ENCODE peak calls at places on chromosome 9, in ten cellular contexts. One of them, this sample, is unnamed.

GRCh38 chr9:135053133-135053532 is 34.3 kb upstream of the OLFM1 start:
- DNase-seq in AG04450: no peak
- DNase-seq in activated CD8-positive, alpha-beta memory T cell treated with anti-CD3 and anti-CD28 coated beads, Interleukin-2, amount 50 U/mL, for 4 hours: peak
- DNase-seq in SHP77: no peak
- DNase-seq in astrocyte of the hippocampus: no peak
- DNase-seq in activated CD4-positive, CD25-positive, alpha-beta regulatory T cell: no peak
- DNase-seq in uterus: no peak
- DNase-seq in activated naive CD4-positive, alpha-beta T cell treated with Interleukin-2 at 50 U/mL for 16 hours: no peak
- DNase-seq in activated CD4-positive, alpha-beta T cell treated with anti-CD3 and anti-CD28 coated beads, Interleukin-2, amount 50 U/mL, for 48 hours: no peak
- DNase-seq in epithelial cell of esophagus: no peak
- DNase-seq in this sample: no peak

GRCh38 chr9:93188426-93189368 is 4.8 kb downstream of the WNK2 start:
- DNase-seq in SHP77: no peak
- DNase-seq in epithelial cell of esophagus: no peak
- DNase-seq in AG04450: no peak
- DNase-seq in activated CD4-positive, CD25-positive, alpha-beta regulatory T cell: no peak
- DNase-seq in astrocyte of the hippocampus: no peak
- DNase-seq in activated naive CD4-positive, alpha-beta T cell treated with Interleukin-2 at 50 U/mL for 16 hours: no peak
- DNase-seq in activated CD8-positive, alpha-beta memory T cell treated with anti-CD3 and anti-CD28 coated beads, Interleukin-2, amount 50 U/mL, for 4 hours: no peak
- DNase-seq in uterus: no peak
- DNase-seq in activated CD4-positive, alpha-beta T cell treated with anti-CD3 and anti-CD28 coated beads, Interleukin-2, amount 50 U/mL, for 48 hours: no peak
- DNase-seq in this sample: no peak

GRCh38 chr9:74762950-74763349 is 124.8 kb downstream of the TRPM6 start:
- DNase-seq in AG04450: no peak
- DNase-seq in activated CD8-positive, alpha-beta memory T cell treated with anti-CD3 and anti-CD28 coated beads, Interleukin-2, amount 50 U/mL, for 4 hours: no peak
- DNase-seq in activated naive CD4-positive, alpha-beta T cell treated with Interleukin-2 at 50 U/mL for 16 hours: no peak
- DNase-seq in epithelial cell of esophagus: no peak
- DNase-seq in uterus: no peak
- DNase-seq in astrocyte of the hippocampus: no peak
- DNase-seq in SHP77: no peak
- DNase-seq in activated CD4-positive, alpha-beta T cell treated with anti-CD3 and anti-CD28 coated beads, Interleukin-2, amount 50 U/mL, for 48 hours: no peak
- DNase-seq in activated CD4-positive, CD25-positive, alpha-beta regulatory T cell: no peak
- DNase-seq in this sample: no peak

GRCh38 chr9:135342206-135343130 is 137.1 kb upstream of the PPP1R26 start:
- DNase-seq in SHP77: no peak
- DNase-seq in activated CD4-positive, alpha-beta T cell treated with anti-CD3 and anti-CD28 coated beads, Interleukin-2, amount 50 U/mL, for 48 hours: no peak
- DNase-seq in activated naive CD4-positive, alpha-beta T cell treated with Interleukin-2 at 50 U/mL for 16 hours: no peak
- DNase-seq in astrocyte of the hippocampus: no peak
- DNase-seq in epithelial cell of esophagus: no peak
- DNase-seq in activated CD8-positive, alpha-beta memory T cell treated with anti-CD3 and anti-CD28 coated beads, Interleukin-2, amount 50 U/mL, for 4 hours: peak
- DNase-seq in uterus: no peak
- DNase-seq in activated CD4-positive, CD25-positive, alpha-beta regulatory T cell: no peak
- DNase-seq in AG04450: no peak
- DNase-seq in this sample: peak

GRCh38 chr9:70053864-70054263 is 10.2 kb downstream of the MAMDC2 start:
- DNase-seq in astrocyte of the hippocampus: peak
- DNase-seq in SHP77: peak
- DNase-seq in activated CD4-positive, alpha-beta T cell treated with anti-CD3 and anti-CD28 coated beads, Interleukin-2, amount 50 U/mL, for 48 hours: no peak
- DNase-seq in activated CD8-positive, alpha-beta memory T cell treated with anti-CD3 and anti-CD28 coated beads, Interleukin-2, amount 50 U/mL, for 4 hours: no peak
- DNase-seq in activated CD4-positive, CD25-positive, alpha-beta regulatory T cell: no peak
- DNase-seq in epithelial cell of esophagus: peak
- DNase-seq in uterus: no peak
- DNase-seq in activated naive CD4-positive, alpha-beta T cell treated with Interleukin-2 at 50 U/mL for 16 hours: no peak
- DNase-seq in AG04450: no peak
- DNase-seq in this sample: no peak

GRCh38 chr9:95507456-95508241 is 9.1 kb downstream of the PTCH1 start:
- DNase-seq in SHP77: peak
- DNase-seq in activated CD4-positive, CD25-positive, alpha-beta regulatory T cell: no peak
- DNase-seq in activated CD4-positive, alpha-beta T cell treated with anti-CD3 and anti-CD28 coated beads, Interleukin-2, amount 50 U/mL, for 48 hours: peak
- DNase-seq in activated naive CD4-positive, alpha-beta T cell treated with Interleukin-2 at 50 U/mL for 16 hours: peak
- DNase-seq in astrocyte of the hippocampus: peak
- DNase-seq in activated CD8-positive, alpha-beta memory T cell treated with anti-CD3 and anti-CD28 coated beads, Interleukin-2, amount 50 U/mL, for 4 hours: peak
- DNase-seq in epithelial cell of esophagus: peak
- DNase-seq in uterus: peak
- DNase-seq in AG04450: no peak
- DNase-seq in this sample: peak

GRCh38 chr9:75979362-75979761 is 88.9 kb downstream of the PCSK5 start:
- DNase-seq in activated naive CD4-positive, alpha-beta T cell treated with Interleukin-2 at 50 U/mL for 16 hours: no peak
- DNase-seq in activated CD8-positive, alpha-beta memory T cell treated with anti-CD3 and anti-CD28 coated beads, Interleukin-2, amount 50 U/mL, for 4 hours: no peak
- DNase-seq in epithelial cell of esophagus: peak
- DNase-seq in AG04450: no peak
- DNase-seq in activated CD4-positive, CD25-positive, alpha-beta regulatory T cell: no peak
- DNase-seq in activated CD4-positive, alpha-beta T cell treated with anti-CD3 and anti-CD28 coated beads, Interleukin-2, amount 50 U/mL, for 48 hours: no peak
- DNase-seq in SHP77: peak
- DNase-seq in uterus: no peak
- DNase-seq in astrocyte of the hippocampus: no peak
- DNase-seq in this sample: no peak

GRCh38 chr9:131666029-131666428 is 73.8 kb downstream of the RAPGEF1 start:
- DNase-seq in uterus: no peak
- DNase-seq in astrocyte of the hippocampus: no peak
- DNase-seq in epithelial cell of esophagus: no peak
- DNase-seq in activated CD4-positive, CD25-positive, alpha-beta regulatory T cell: no peak
- DNase-seq in activated naive CD4-positive, alpha-beta T cell treated with Interleukin-2 at 50 U/mL for 16 hours: no peak
- DNase-seq in activated CD4-positive, alpha-beta T cell treated with anti-CD3 and anti-CD28 coated beads, Interleukin-2, amount 50 U/mL, for 48 hours: no peak
- DNase-seq in SHP77: no peak
- DNase-seq in activated CD8-positive, alpha-beta memory T cell treated with anti-CD3 and anti-CD28 coated beads, Interleukin-2, amount 50 U/mL, for 4 hours: no peak
- DNase-seq in AG04450: no peak
- DNase-seq in this sample: no peak

GRCh38 chr9:130036099-130036498 is 6.9 kb downstream of the FNBP1 start:
- DNase-seq in AG04450: no peak
- DNase-seq in activated CD4-positive, CD25-positive, alpha-beta regulatory T cell: no peak
- DNase-seq in epithelial cell of esophagus: peak
- DNase-seq in activated naive CD4-positive, alpha-beta T cell treated with Interleukin-2 at 50 U/mL for 16 hours: no peak
- DNase-seq in SHP77: no peak
- DNase-seq in uterus: no peak
- DNase-seq in activated CD4-positive, alpha-beta T cell treated with anti-CD3 and anti-CD28 coated beads, Interleukin-2, amount 50 U/mL, for 48 hours: no peak
- DNase-seq in astrocyte of the hippocampus: peak
- DNase-seq in activated CD8-positive, alpha-beta memory T cell treated with anti-CD3 and anti-CD28 coated beads, Interleukin-2, amount 50 U/mL, for 4 hours: no peak
- DNase-seq in this sample: no peak

GRCh38 chr9:91820949-91821880 is 128.8 kb downstream of the ROR2 start:
- DNase-seq in uterus: no peak
- DNase-seq in epithelial cell of esophagus: no peak
- DNase-seq in activated CD4-positive, alpha-beta T cell treated with anti-CD3 and anti-CD28 coated beads, Interleukin-2, amount 50 U/mL, for 48 hours: no peak
- DNase-seq in astrocyte of the hippocampus: no peak
- DNase-seq in activated CD4-positive, CD25-positive, alpha-beta regulatory T cell: no peak
- DNase-seq in AG04450: no peak
- DNase-seq in SHP77: no peak
- DNase-seq in activated CD8-positive, alpha-beta memory T cell treated with anti-CD3 and anti-CD28 coated beads, Interleukin-2, amount 50 U/mL, for 4 hours: no peak
- DNase-seq in activated naive CD4-positive, alpha-beta T cell treated with Interleukin-2 at 50 U/mL for 16 hours: no peak
- DNase-seq in this sample: no peak

GRCh38 chr9:7570107-7570720 is 229.4 kb downstream of the DMAC1 start:
- DNase-seq in astrocyte of the hippocampus: peak
- DNase-seq in activated CD4-positive, CD25-positive, alpha-beta regulatory T cell: peak
- DNase-seq in activated CD4-positive, alpha-beta T cell treated with anti-CD3 and anti-CD28 coated beads, Interleukin-2, amount 50 U/mL, for 48 hours: peak
- DNase-seq in uterus: no peak
- DNase-seq in activated naive CD4-positive, alpha-beta T cell treated with Interleukin-2 at 50 U/mL for 16 hours: peak
- DNase-seq in SHP77: peak
- DNase-seq in activated CD8-positive, alpha-beta memory T cell treated with anti-CD3 and anti-CD28 coated beads, Interleukin-2, amount 50 U/mL, for 4 hours: peak
- DNase-seq in epithelial cell of esophagus: peak
- DNase-seq in AG04450: no peak
- DNase-seq in this sample: peak

GRCh38 chr9:115034801-115035200 is 83.2 kb downstream of the TNC start:
- DNase-seq in epithelial cell of esophagus: peak
- DNase-seq in activated CD4-positive, CD25-positive, alpha-beta regulatory T cell: no peak
- DNase-seq in astrocyte of the hippocampus: peak
- DNase-seq in SHP77: no peak
- DNase-seq in AG04450: peak
- DNase-seq in activated naive CD4-positive, alpha-beta T cell treated with Interleukin-2 at 50 U/mL for 16 hours: no peak
- DNase-seq in activated CD4-positive, alpha-beta T cell treated with anti-CD3 and anti-CD28 coated beads, Interleukin-2, amount 50 U/mL, for 48 hours: no peak
- DNase-seq in activated CD8-positive, alpha-beta memory T cell treated with anti-CD3 and anti-CD28 coated beads, Interleukin-2, amount 50 U/mL, for 4 hours: no peak
- DNase-seq in uterus: no peak
- DNase-seq in this sample: no peak

GRCh38 chr9:111965566-111966019 is 69.0 kb downstream of the UGCG start:
- DNase-seq in uterus: no peak
- DNase-seq in activated CD8-positive, alpha-beta memory T cell treated with anti-CD3 and anti-CD28 coated beads, Interleukin-2, amount 50 U/mL, for 4 hours: no peak
- DNase-seq in activated naive CD4-positive, alpha-beta T cell treated with Interleukin-2 at 50 U/mL for 16 hours: no peak
- DNase-seq in AG04450: peak
- DNase-seq in SHP77: no peak
- DNase-seq in epithelial cell of esophagus: peak
- DNase-seq in activated CD4-positive, alpha-beta T cell treated with anti-CD3 and anti-CD28 coated beads, Interleukin-2, amount 50 U/mL, for 48 hours: no peak
- DNase-seq in activated CD4-positive, CD25-positive, alpha-beta regulatory T cell: no peak
- DNase-seq in astrocyte of the hippocampus: peak
- DNase-seq in this sample: no peak

GRCh38 chr9:111427186-111427585 is 57.0 kb downstream of the ECPAS start:
- DNase-seq in epithelial cell of esophagus: peak
- DNase-seq in AG04450: no peak
- DNase-seq in uterus: no peak
- DNase-seq in activated CD4-positive, CD25-positive, alpha-beta regulatory T cell: no peak
- DNase-seq in activated CD8-positive, alpha-beta memory T cell treated with anti-CD3 and anti-CD28 coated beads, Interleukin-2, amount 50 U/mL, for 4 hours: no peak
- DNase-seq in SHP77: no peak
- DNase-seq in astrocyte of the hippocampus: peak
- DNase-seq in activated CD4-positive, alpha-beta T cell treated with anti-CD3 and anti-CD28 coated beads, Interleukin-2, amount 50 U/mL, for 48 hours: no peak
- DNase-seq in activated naive CD4-positive, alpha-beta T cell treated with Interleukin-2 at 50 U/mL for 16 hours: no peak
- DNase-seq in this sample: no peak

GRCh38 chr9:128459011-128459410 is 3.2 kb downstream of the ODF2 start:
- DNase-seq in epithelial cell of esophagus: no peak
- DNase-seq in uterus: no peak
- DNase-seq in activated CD8-positive, alpha-beta memory T cell treated with anti-CD3 and anti-CD28 coated beads, Interleukin-2, amount 50 U/mL, for 4 hours: no peak
- DNase-seq in activated CD4-positive, CD25-positive, alpha-beta regulatory T cell: no peak
- DNase-seq in SHP77: no peak
- DNase-seq in AG04450: no peak
- DNase-seq in activated CD4-positive, alpha-beta T cell treated with anti-CD3 and anti-CD28 coated beads, Interleukin-2, amount 50 U/mL, for 48 hours: no peak
- DNase-seq in activated naive CD4-positive, alpha-beta T cell treated with Interleukin-2 at 50 U/mL for 16 hours: no peak
- DNase-seq in astrocyte of the hippocampus: no peak
- DNase-seq in this sample: no peak

GRCh38 chr9:94927048-94927761 is 200.7 kb downstream of the AOPEP start:
- DNase-seq in epithelial cell of esophagus: no peak
- DNase-seq in SHP77: no peak
- DNase-seq in activated naive CD4-positive, alpha-beta T cell treated with Interleukin-2 at 50 U/mL for 16 hours: no peak
- DNase-seq in activated CD4-positive, CD25-positive, alpha-beta regulatory T cell: no peak
- DNase-seq in activated CD8-positive, alpha-beta memory T cell treated with anti-CD3 and anti-CD28 coated beads, Interleukin-2, amount 50 U/mL, for 4 hours: no peak
- DNase-seq in AG04450: no peak
- DNase-seq in uterus: no peak
- DNase-seq in astrocyte of the hippocampus: no peak
- DNase-seq in activated CD4-positive, alpha-beta T cell treated with anti-CD3 and anti-CD28 coated beads, Interleukin-2, amount 50 U/mL, for 48 hours: no peak
- DNase-seq in this sample: no peak

GRCh38 chr9:137369911-137370630 is 52.9 kb downstream of the EXD3 start:
- DNase-seq in uterus: no peak
- DNase-seq in activated CD4-positive, alpha-beta T cell treated with anti-CD3 and anti-CD28 coated beads, Interleukin-2, amount 50 U/mL, for 48 hours: no peak
- DNase-seq in epithelial cell of esophagus: no peak
- DNase-seq in SHP77: no peak
- DNase-seq in astrocyte of the hippocampus: no peak
- DNase-seq in activated CD8-positive, alpha-beta memory T cell treated with anti-CD3 and anti-CD28 coated beads, Interleukin-2, amount 50 U/mL, for 4 hours: no peak
- DNase-seq in activated CD4-positive, CD25-positive, alpha-beta regulatory T cell: no peak
- DNase-seq in AG04450: no peak
- DNase-seq in activated naive CD4-positive, alpha-beta T cell treated with Interleukin-2 at 50 U/mL for 16 hours: no peak
- DNase-seq in this sample: peak

GRCh38 chr9:133566817-133567216 is 32.3 kb downstream of the ADAMTSL2 start:
- DNase-seq in epithelial cell of esophagus: no peak
- DNase-seq in activated CD4-positive, alpha-beta T cell treated with anti-CD3 and anti-CD28 coated beads, Interleukin-2, amount 50 U/mL, for 48 hours: no peak
- DNase-seq in SHP77: no peak
- DNase-seq in astrocyte of the hippocampus: no peak
- DNase-seq in activated naive CD4-positive, alpha-beta T cell treated with Interleukin-2 at 50 U/mL for 16 hours: no peak
- DNase-seq in uterus: no peak
- DNase-seq in activated CD4-positive, CD25-positive, alpha-beta regulatory T cell: no peak
- DNase-seq in AG04450: no peak
- DNase-seq in activated CD8-positive, alpha-beta memory T cell treated with anti-CD3 and anti-CD28 coated beads, Interleukin-2, amount 50 U/mL, for 4 hours: no peak
- DNase-seq in this sample: no peak

GRCh38 chr9:122912964-122913673 is at the start of gene ZBTB6:
- DNase-seq in activated CD8-positive, alpha-beta memory T cell treated with anti-CD3 and anti-CD28 coated beads, Interleukin-2, amount 50 U/mL, for 4 hours: peak
- DNase-seq in AG04450: peak
- DNase-seq in activated naive CD4-positive, alpha-beta T cell treated with Interleukin-2 at 50 U/mL for 16 hours: peak
- DNase-seq in uterus: peak
- DNase-seq in SHP77: peak
- DNase-seq in astrocyte of the hippocampus: peak
- DNase-seq in activated CD4-positive, alpha-beta T cell treated with anti-CD3 and anti-CD28 coated beads, Interleukin-2, amount 50 U/mL, for 48 hours: peak
- DNase-seq in activated CD4-positive, CD25-positive, alpha-beta regulatory T cell: peak
- DNase-seq in epithelial cell of esophagus: peak
- DNase-seq in this sample: peak

GRCh38 chr9:21653091-21653490 is 149.3 kb upstream of the MTAP start:
- DNase-seq in activated CD4-positive, CD25-positive, alpha-beta regulatory T cell: no peak
- DNase-seq in epithelial cell of esophagus: peak
- DNase-seq in activated naive CD4-positive, alpha-beta T cell treated with Interleukin-2 at 50 U/mL for 16 hours: no peak
- DNase-seq in SHP77: no peak
- DNase-seq in uterus: no peak
- DNase-seq in astrocyte of the hippocampus: peak
- DNase-seq in AG04450: no peak
- DNase-seq in activated CD4-positive, alpha-beta T cell treated with anti-CD3 and anti-CD28 coated beads, Interleukin-2, amount 50 U/mL, for 48 hours: no peak
- DNase-seq in activated CD8-positive, alpha-beta memory T cell treated with anti-CD3 and anti-CD28 coated beads, Interleukin-2, amount 50 U/mL, for 4 hours: no peak
- DNase-seq in this sample: no peak

GRCh38 chr9:4569101-4569500 is 78.8 kb downstream of the SLC1A1 start:
- DNase-seq in activated CD4-positive, CD25-positive, alpha-beta regulatory T cell: no peak
- DNase-seq in uterus: no peak
- DNase-seq in activated CD8-positive, alpha-beta memory T cell treated with anti-CD3 and anti-CD28 coated beads, Interleukin-2, amount 50 U/mL, for 4 hours: no peak
- DNase-seq in astrocyte of the hippocampus: peak
- DNase-seq in AG04450: no peak
- DNase-seq in activated CD4-positive, alpha-beta T cell treated with anti-CD3 and anti-CD28 coated beads, Interleukin-2, amount 50 U/mL, for 48 hours: no peak
- DNase-seq in activated naive CD4-positive, alpha-beta T cell treated with Interleukin-2 at 50 U/mL for 16 hours: no peak
- DNase-seq in epithelial cell of esophagus: no peak
- DNase-seq in SHP77: no peak
- DNase-seq in this sample: no peak

GRCh38 chr9:71863652-71864051 is 47.3 kb downstream of the ABHD17B start:
- DNase-seq in uterus: no peak
- DNase-seq in astrocyte of the hippocampus: no peak
- DNase-seq in activated naive CD4-positive, alpha-beta T cell treated with Interleukin-2 at 50 U/mL for 16 hours: no peak
- DNase-seq in activated CD4-positive, alpha-beta T cell treated with anti-CD3 and anti-CD28 coated beads, Interleukin-2, amount 50 U/mL, for 48 hours: no peak
- DNase-seq in SHP77: no peak
- DNase-seq in activated CD8-positive, alpha-beta memory T cell treated with anti-CD3 and anti-CD28 coated beads, Interleukin-2, amount 50 U/mL, for 4 hours: no peak
- DNase-seq in activated CD4-positive, CD25-positive, alpha-beta regulatory T cell: no peak
- DNase-seq in epithelial cell of esophagus: no peak
- DNase-seq in AG04450: peak
- DNase-seq in this sample: no peak

GRCh38 chr9:14843163-14843562 is 67.1 kb downstream of the FREM1 start:
- DNase-seq in activated CD4-positive, CD25-positive, alpha-beta regulatory T cell: no peak
- DNase-seq in activated CD4-positive, alpha-beta T cell treated with anti-CD3 and anti-CD28 coated beads, Interleukin-2, amount 50 U/mL, for 48 hours: no peak
- DNase-seq in AG04450: no peak
- DNase-seq in epithelial cell of esophagus: no peak
- DNase-seq in activated naive CD4-positive, alpha-beta T cell treated with Interleukin-2 at 50 U/mL for 16 hours: no peak
- DNase-seq in activated CD8-positive, alpha-beta memory T cell treated with anti-CD3 and anti-CD28 coated beads, Interleukin-2, amount 50 U/mL, for 4 hours: no peak
- DNase-seq in astrocyte of the hippocampus: no peak
- DNase-seq in uterus: no peak
- DNase-seq in SHP77: no peak
- DNase-seq in this sample: no peak

GRCh38 chr9:94156549-94157407 is 72.5 kb downstream of the PTPDC1 start:
- DNase-seq in activated CD4-positive, alpha-beta T cell treated with anti-CD3 and anti-CD28 coated beads, Interleukin-2, amount 50 U/mL, for 48 hours: no peak
- DNase-seq in activated naive CD4-positive, alpha-beta T cell treated with Interleukin-2 at 50 U/mL for 16 hours: no peak
- DNase-seq in activated CD4-positive, CD25-positive, alpha-beta regulatory T cell: no peak
- DNase-seq in SHP77: peak
- DNase-seq in AG04450: no peak
- DNase-seq in activated CD8-positive, alpha-beta memory T cell treated with anti-CD3 and anti-CD28 coated beads, Interleukin-2, amount 50 U/mL, for 4 hours: no peak
- DNase-seq in epithelial cell of esophagus: peak
- DNase-seq in uterus: peak
- DNase-seq in astrocyte of the hippocampus: peak
- DNase-seq in this sample: no peak

GRCh38 chr9:16303506-16303905 is 567.0 kb downstream of the BNC2 start:
- DNase-seq in activated naive CD4-positive, alpha-beta T cell treated with Interleukin-2 at 50 U/mL for 16 hours: no peak
- DNase-seq in activated CD4-positive, alpha-beta T cell treated with anti-CD3 and anti-CD28 coated beads, Interleukin-2, amount 50 U/mL, for 48 hours: no peak
- DNase-seq in SHP77: no peak
- DNase-seq in activated CD8-positive, alpha-beta memory T cell treated with anti-CD3 and anti-CD28 coated beads, Interleukin-2, amount 50 U/mL, for 4 hours: no peak
- DNase-seq in astrocyte of the hippocampus: no peak
- DNase-seq in AG04450: no peak
- DNase-seq in epithelial cell of esophagus: no peak
- DNase-seq in uterus: no peak
- DNase-seq in activated CD4-positive, CD25-positive, alpha-beta regulatory T cell: no peak
- DNase-seq in this sample: no peak

GRCh38 chr9:116286287-116286686 is 132.7 kb downstream of the PAPPA start:
- DNase-seq in activated naive CD4-positive, alpha-beta T cell treated with Interleukin-2 at 50 U/mL for 16 hours: no peak
- DNase-seq in SHP77: peak
- DNase-seq in activated CD8-positive, alpha-beta memory T cell treated with anti-CD3 and anti-CD28 coated beads, Interleukin-2, amount 50 U/mL, for 4 hours: no peak
- DNase-seq in activated CD4-positive, CD25-positive, alpha-beta regulatory T cell: no peak
- DNase-seq in astrocyte of the hippocampus: peak
- DNase-seq in activated CD4-positive, alpha-beta T cell treated with anti-CD3 and anti-CD28 coated beads, Interleukin-2, amount 50 U/mL, for 48 hours: no peak
- DNase-seq in uterus: no peak
- DNase-seq in AG04450: no peak
- DNase-seq in epithelial cell of esophagus: no peak
- DNase-seq in this sample: no peak

GRCh38 chr9:117153021-117153420 is 261.8 kb downstream of the ASTN2 start:
- DNase-seq in activated CD4-positive, CD25-positive, alpha-beta regulatory T cell: no peak
- DNase-seq in activated CD8-positive, alpha-beta memory T cell treated with anti-CD3 and anti-CD28 coated beads, Interleukin-2, amount 50 U/mL, for 4 hours: no peak
- DNase-seq in AG04450: no peak
- DNase-seq in uterus: no peak
- DNase-seq in epithelial cell of esophagus: peak
- DNase-seq in activated naive CD4-positive, alpha-beta T cell treated with Interleukin-2 at 50 U/mL for 16 hours: no peak
- DNase-seq in activated CD4-positive, alpha-beta T cell treated with anti-CD3 and anti-CD28 coated beads, Interleukin-2, amount 50 U/mL, for 48 hours: no peak
- DNase-seq in astrocyte of the hippocampus: no peak
- DNase-seq in SHP77: no peak
- DNase-seq in this sample: no peak

GRCh38 chr9:98117984-98118639 is 910 bp downstream of the TRIM14 start:
- DNase-seq in SHP77: peak
- DNase-seq in uterus: no peak
- DNase-seq in epithelial cell of esophagus: peak
- DNase-seq in activated naive CD4-positive, alpha-beta T cell treated with Interleukin-2 at 50 U/mL for 16 hours: peak
- DNase-seq in activated CD8-positive, alpha-beta memory T cell treated with anti-CD3 and anti-CD28 coated beads, Interleukin-2, amount 50 U/mL, for 4 hours: peak
- DNase-seq in activated CD4-positive, CD25-positive, alpha-beta regulatory T cell: peak
- DNase-seq in activated CD4-positive, alpha-beta T cell treated with anti-CD3 and anti-CD28 coated beads, Interleukin-2, amount 50 U/mL, for 48 hours: peak
- DNase-seq in AG04450: no peak
- DNase-seq in astrocyte of the hippocampus: no peak
- DNase-seq in this sample: peak

This sample was measured in activated naive CD8-positive, alpha-beta T cell treated with anti-CD3 and anti-CD28 coated beads, Interleukin-2, amount 10 ng/mL, durations not matched to agents 7 days and 5 days.